ENCODE peak calls at places on chromosomes 2 and 18, in five cellular contexts. E is Peyer's patch, Z is uterus, P is IMR-90, A is K562. C is an unnamed sample.

GRCh38 chr18:62485684-62486083 is 37.1 kb upstream of the ZCCHC2 start:
- DNase-seq in E (no peak), Z (no peak), P (peak; percentile 76), A (peak; percentile 81), C (no peak)

GRCh38 chr18:10025756-10026290 is 112.0 kb downstream of the VAPA start:
- DNase-seq in E (no peak), Z (no peak), P (no peak), A (no peak), C (no peak)

GRCh38 chr2:239747771-239748170 is 277.4 kb downstream of the NDUFA10 start:
- DNase-seq in E (no peak), Z (no peak), P (no peak), A (no peak), C (no peak)

GRCh38 chr2:30208453-30208852 is 22.9 kb upstream of the LBH start:
- DNase-seq in E (peak; percentile 61), Z (peak; percentile 71), P (peak; percentile 82), A (peak; percentile 75), C (peak; percentile 76)

GRCh38 chr2:164275659-164276058 is 345.6 kb downstream of the GRB14 start:
- DNase-seq in E (no peak), Z (no peak), P (no peak), A (no peak), C (no peak)

GRCh38 chr2:62202019-62202722 is 6.3 kb downstream of the B3GNT2 start:
- DNase-seq in E (no peak), Z (no peak), P (no peak), A (peak; percentile 46), C (no peak)

GRCh38 chr2:64487256-64488049 is 33.5 kb downstream of the LGALSL start:
- DNase-seq in E (no peak), Z (no peak), P (no peak), A (no peak), C (no peak)

GRCh38 chr2:180644709-180645108 is 335.7 kb upstream of the UBE2E3 start:
- DNase-seq in E (no peak), Z (no peak), P (peak; percentile 96), A (no peak), C (no peak)

GRCh38 chr2:21333694-21334093 is 209.9 kb downstream of the TDRD15 start:
- DNase-seq in E (no peak), Z (no peak), P (no peak), A (no peak), C (no peak)

GRCh38 chr2:29405266-29405665 is 290.1 kb downstream of the CLIP4 start:
- DNase-seq in E (no peak), Z (no peak), P (no peak), A (no peak), C (no peak)

GRCh38 chr2:218230882-218231281 is 13.9 kb downstream of the ARPC2 start:
- DNase-seq in E (no peak), Z (no peak), P (peak; percentile 42), A (peak; percentile 59), C (no peak)

GRCh38 chr18:36724169-36724568 is 104.6 kb downstream of the TPGS2 start:
- DNase-seq in E (no peak), Z (no peak), P (no peak), A (no peak), C (no peak)

GRCh38 chr18:64966667-64967066 is 784.1 kb upstream of the CDH7 start:
- DNase-seq in E (no peak), Z (no peak), P (no peak), A (no peak), C (no peak)
- TF ChIP-seq CTCF in E (no peak), Z (no peak), P (no peak), A (no peak), C (no peak)

DNA sequence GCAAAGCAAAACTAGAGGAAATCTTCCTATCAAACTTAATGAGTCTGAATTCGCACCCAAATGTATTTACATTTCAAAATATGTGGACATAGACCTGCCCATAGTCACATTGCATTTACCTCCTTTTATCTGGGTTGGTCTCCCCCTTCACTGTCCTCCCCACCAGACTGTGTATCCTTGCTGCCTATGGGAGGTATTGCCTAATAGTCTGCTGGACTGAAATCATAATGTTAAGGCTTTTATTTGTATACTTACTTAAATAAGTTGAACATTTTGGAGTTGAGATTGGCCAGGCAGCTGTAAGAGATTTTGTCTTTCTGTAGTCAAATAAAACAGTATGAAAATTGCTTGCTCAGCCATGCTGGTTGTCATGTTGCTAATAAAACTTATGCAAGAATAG is 280.9 kb downstream of the PTPRM start:
- DNase-seq in E (no peak), Z (no peak), P (peak; percentile 18), A (no peak), C (no peak)
- TF ChIP-seq POLR2A in E (no peak), Z (no peak), P (no peak), A (no peak), C (no peak)

GRCh38 chr2:169625781-169626180 is 41.6 kb downstream of the PPIG start:
- DNase-seq in E (no peak), Z (no peak), P (no peak), A (peak; percentile 17), C (no peak)
- TF ChIP-seq CTCF in E (no peak), Z (no peak), P (no peak), A (no peak), C (no peak)

DNA sequence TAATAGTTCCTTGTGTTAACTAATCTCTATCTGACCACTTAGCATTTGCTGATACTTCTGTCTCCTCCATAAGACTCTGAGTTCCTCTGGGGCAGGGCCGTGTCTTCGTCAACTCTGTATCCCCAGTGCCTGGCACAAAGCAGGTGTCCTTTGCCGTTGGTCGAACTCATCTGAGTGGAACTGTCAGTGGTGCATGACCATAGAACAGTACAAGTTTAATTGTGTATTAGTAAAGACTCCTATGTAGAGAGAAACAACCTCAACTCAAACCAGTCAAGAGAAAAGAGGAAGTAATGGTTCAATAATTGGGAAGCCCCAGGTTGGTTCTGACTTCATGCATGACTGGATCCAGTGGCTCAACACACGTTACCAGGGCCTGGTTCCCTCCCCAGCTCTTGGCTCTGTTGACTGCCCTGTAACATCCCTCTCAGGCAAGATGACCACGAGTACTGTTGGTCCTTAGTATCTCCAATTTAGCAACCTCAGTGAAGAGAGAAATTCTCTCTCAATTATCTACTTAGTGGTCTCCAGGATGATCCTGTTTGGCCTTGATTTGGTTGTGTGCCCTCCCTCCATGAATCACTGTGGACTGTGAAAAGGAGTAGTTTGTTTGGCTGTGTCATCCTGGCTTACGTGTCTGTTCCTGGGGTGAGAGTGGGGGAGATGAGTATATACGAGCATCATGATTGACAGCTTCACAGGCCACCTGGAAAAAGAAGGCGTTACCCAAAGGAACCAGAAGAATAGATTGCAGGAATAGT is 58.5 kb upstream of the MSH6 start:
- DNase-seq in E (no peak), Z (no peak), P (peak; percentile 13), A (peak; percentile 6), C (no peak)
- TF ChIP-seq POLR2A in E (no peak), Z (no peak), P (no peak), A (no peak), C (no peak)

DNA sequence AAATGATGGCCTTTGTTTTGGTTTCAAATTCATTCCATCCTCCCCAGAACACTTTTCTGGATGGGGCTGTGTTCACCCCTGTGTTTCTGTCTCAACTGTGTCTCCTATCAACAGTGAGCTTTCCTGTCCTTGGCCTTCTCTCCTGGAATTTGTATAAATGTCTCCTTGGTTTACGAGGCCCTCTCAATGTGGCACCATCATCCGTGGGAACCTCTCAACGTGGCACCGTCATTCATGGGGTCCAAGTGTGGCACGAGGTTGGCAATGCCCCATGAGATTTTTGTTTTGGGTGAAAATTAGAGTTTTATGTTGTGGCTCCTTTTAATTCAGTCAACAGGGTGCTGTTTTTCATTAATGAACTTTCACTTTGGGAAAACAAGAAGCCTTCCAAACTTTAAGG is 280.7 kb upstream of the SALL3 start:
- DNase-seq in E (no peak), Z (no peak), P (no peak), A (no peak), C (no peak)
- TF ChIP-seq CTCF in E (no peak), Z (no peak), P (no peak), A (no peak), C (no peak)

GRCh38 chr2:128318776-128319456 is at the start of gene HS6ST1:
- DNase-seq in E (peak; percentile 92), Z (peak; percentile 89), P (peak; percentile 76), A (peak; percentile 87), C (peak; percentile 92)
- TF ChIP-seq POLR2A in E (peak; percentile 49), Z (peak; percentile 78), P (peak; percentile 77), A (no peak), C (no peak)

GRCh38 chr18:2570772-2571199 is 519 bp downstream of the METTL4 start:
- DNase-seq in E (peak; percentile 77), Z (peak; percentile 69), P (peak; percentile 64), A (peak; percentile 86), C (peak; percentile 84)
- TF ChIP-seq CTCF in E (no peak), Z (peak; percentile 30), P (no peak), A (no peak), C (no peak)

C was measured in testis.